ENCODE peak calls at places on chromosomes 6 and 20, in nine cellular contexts. One of them, this sample, is unnamed.

GRCh38 chr6:164882236-164882635 is 427.2 kb downstream of the C6orf118 start:
- DNase-seq in neuronal stem cell: no peak
- DNase-seq in HuH-7: no peak
- DNase-seq in choroid plexus epithelial cell: no peak
- DNase-seq in BJ: no peak
- DNase-seq in lung microvascular endothelial cell: no peak
- DNase-seq in AG08395: no peak
- DNase-seq in HS-27A: no peak
- DNase-seq in EL: no peak
- DNase-seq in this sample: no peak

GRCh38 chr6:15400572-15401004 is 154.7 kb downstream of the JARID2 start:
- DNase-seq in neuronal stem cell: no peak
- DNase-seq in HuH-7: peak; percentile 42
- DNase-seq in choroid plexus epithelial cell: peak; percentile 66
- DNase-seq in BJ: no peak
- DNase-seq in lung microvascular endothelial cell: peak; percentile 8
- DNase-seq in AG08395: no peak
- DNase-seq in HS-27A: no peak
- DNase-seq in EL: no peak
- DNase-seq in this sample: peak; percentile 70

GRCh38 chr20:15205023-15205422 is 867.6 kb upstream of the FLRT3 start:
- DNase-seq in neuronal stem cell: no peak
- DNase-seq in HuH-7: no peak
- DNase-seq in choroid plexus epithelial cell: no peak
- DNase-seq in BJ: no peak
- DNase-seq in lung microvascular endothelial cell: no peak
- DNase-seq in AG08395: peak; percentile 4
- DNase-seq in HS-27A: no peak
- DNase-seq in EL: no peak
- DNase-seq in this sample: no peak

GRCh38 chr6:71478834-71479541 is 190.4 kb downstream of the OGFRL1 start:
- DNase-seq in neuronal stem cell: no peak
- DNase-seq in HuH-7: no peak
- DNase-seq in choroid plexus epithelial cell: peak; percentile 97
- DNase-seq in BJ: peak; percentile 91
- DNase-seq in lung microvascular endothelial cell: peak; percentile 97
- DNase-seq in AG08395: peak; percentile 83
- DNase-seq in HS-27A: peak; percentile 64
- DNase-seq in EL: peak; percentile 95
- DNase-seq in this sample: peak; percentile 91

GRCh38 chr6:121848523-121849255 is 413.2 kb downstream of the GJA1 start:
- DNase-seq in neuronal stem cell: no peak
- DNase-seq in HuH-7: no peak
- DNase-seq in choroid plexus epithelial cell: peak; percentile 64
- DNase-seq in BJ: no peak
- DNase-seq in lung microvascular endothelial cell: no peak
- DNase-seq in AG08395: no peak
- DNase-seq in HS-27A: no peak
- DNase-seq in EL: no peak
- DNase-seq in this sample: no peak

GRCh38 chr20:32465092-32465900 is 107.2 kb downstream of the ASXL1 start:
- DNase-seq in neuronal stem cell: no peak
- DNase-seq in HuH-7: no peak
- DNase-seq in choroid plexus epithelial cell: peak; percentile 94
- DNase-seq in BJ: no peak
- DNase-seq in lung microvascular endothelial cell: peak; percentile 95
- DNase-seq in AG08395: peak; percentile 22
- DNase-seq in HS-27A: no peak
- DNase-seq in EL: peak; percentile 92
- DNase-seq in this sample: peak; percentile 85

GRCh38 chr6:102732908-102733307 is 1339.4 kb downstream of the GRIK2 start:
- DNase-seq in neuronal stem cell: no peak
- DNase-seq in HuH-7: peak; percentile 20
- DNase-seq in choroid plexus epithelial cell: peak; percentile 13
- DNase-seq in BJ: no peak
- DNase-seq in lung microvascular endothelial cell: no peak
- DNase-seq in AG08395: peak; percentile 2
- DNase-seq in HS-27A: no peak
- DNase-seq in EL: peak; percentile 54
- DNase-seq in this sample: no peak

GRCh38 chr20:21436186-21436585 is 38.9 kb upstream of the NKX2-4 start:
- DNase-seq in neuronal stem cell: no peak
- DNase-seq in HuH-7: no peak
- DNase-seq in choroid plexus epithelial cell: peak; percentile 83
- DNase-seq in BJ: peak; percentile 40
- DNase-seq in lung microvascular endothelial cell: peak; percentile 90
- DNase-seq in AG08395: peak; percentile 69
- DNase-seq in HS-27A: peak; percentile 90
- DNase-seq in EL: peak; percentile 92
- DNase-seq in this sample: peak; percentile 82

GRCh38 chr6:136408205-136408604 is 118.6 kb upstream of the BCLAF1 start:
- DNase-seq in neuronal stem cell: no peak
- DNase-seq in HuH-7: no peak
- DNase-seq in choroid plexus epithelial cell: peak; percentile 61
- DNase-seq in BJ: no peak
- DNase-seq in lung microvascular endothelial cell: peak; percentile 42
- DNase-seq in AG08395: peak; percentile 20
- DNase-seq in HS-27A: no peak
- DNase-seq in EL: peak; percentile 36
- DNase-seq in this sample: peak; percentile 5

GRCh38 chr6:13762648-13763441 is 51.2 kb upstream of the RANBP9 start:
- DNase-seq in neuronal stem cell: no peak
- DNase-seq in HuH-7: no peak
- DNase-seq in choroid plexus epithelial cell: peak; percentile 90
- DNase-seq in BJ: peak; percentile 85
- DNase-seq in lung microvascular endothelial cell: no peak
- DNase-seq in AG08395: peak; percentile 89
- DNase-seq in HS-27A: no peak
- DNase-seq in EL: peak; percentile 31
- DNase-seq in this sample: no peak

GRCh38 chr6:24520929-24521546 is 26.3 kb downstream of the ALDH5A1 start:
- DNase-seq in neuronal stem cell: no peak
- DNase-seq in HuH-7: peak; percentile 62
- DNase-seq in choroid plexus epithelial cell: peak; percentile 57
- DNase-seq in BJ: no peak
- DNase-seq in lung microvascular endothelial cell: peak; percentile 28
- DNase-seq in AG08395: peak; percentile 65
- DNase-seq in HS-27A: no peak
- DNase-seq in EL: peak; percentile 51
- DNase-seq in this sample: peak; percentile 1

GRCh38 chr6:4280721-4281120 is 145.3 kb upstream of the ECI2 start:
- DNase-seq in neuronal stem cell: no peak
- DNase-seq in HuH-7: no peak
- DNase-seq in choroid plexus epithelial cell: peak; percentile 93
- DNase-seq in BJ: peak; percentile 20
- DNase-seq in lung microvascular endothelial cell: peak; percentile 89
- DNase-seq in AG08395: peak; percentile 88
- DNase-seq in HS-27A: peak; percentile 50
- DNase-seq in EL: peak; percentile 94
- DNase-seq in this sample: peak; percentile 55

GRCh38 chr20:38200646-38201045 is 35.6 kb upstream of the TGM2 start:
- DNase-seq in neuronal stem cell: no peak
- DNase-seq in HuH-7: no peak
- DNase-seq in choroid plexus epithelial cell: no peak
- DNase-seq in BJ: no peak
- DNase-seq in lung microvascular endothelial cell: no peak
- DNase-seq in AG08395: no peak
- DNase-seq in HS-27A: no peak
- DNase-seq in EL: no peak
- DNase-seq in this sample: no peak

GRCh38 chr6:63910863-63911665 is 275.5 kb downstream of the PHF3 start:
- DNase-seq in neuronal stem cell: no peak
- DNase-seq in HuH-7: no peak
- DNase-seq in choroid plexus epithelial cell: peak; percentile 27
- DNase-seq in BJ: no peak
- DNase-seq in lung microvascular endothelial cell: no peak
- DNase-seq in AG08395: no peak
- DNase-seq in HS-27A: no peak
- DNase-seq in EL: no peak
- DNase-seq in this sample: no peak